ENCODE peak calls at places on chromosomes 1 and 21, in seven cellular contexts. One of them, this sample, is unnamed.

GRCh38 chr1:184418955-184419733 is 32.3 kb downstream of the C1orf21 start:
- DNase-seq in CD8-positive, alpha-beta T cell: no peak
- DNase-seq in H9: no peak
- DNase-seq in left ventricle myocardium inferior: no peak
- DNase-seq in uterus: no peak
- DNase-seq in thoracic aorta: no peak
- DNase-seq in tibial artery: no peak
- DNase-seq in this sample: no peak

GRCh38 chr21:26469789-26470188 is 103.3 kb downstream of the CYYR1 start:
- DNase-seq in uterus: peak
- DNase-seq in H9: no peak
- DNase-seq in tibial artery: peak
- DNase-seq in thoracic aorta: no peak
- DNase-seq in CD8-positive, alpha-beta T cell: no peak
- DNase-seq in left ventricle myocardium inferior: no peak
- DNase-seq in this sample: no peak

GRCh38 chr21:42559326-42559725 is 45.7 kb downstream of the SLC37A1 start:
- DNase-seq in H9: no peak
- DNase-seq in CD8-positive, alpha-beta T cell: no peak
- DNase-seq in uterus: peak
- DNase-seq in left ventricle myocardium inferior: no peak
- DNase-seq in thoracic aorta: no peak
- DNase-seq in tibial artery: peak
- DNase-seq in this sample: no peak

GRCh38 chr21:33817136-33817535 is 98.5 kb downstream of the ATP5PO start:
- DNase-seq in left ventricle myocardium inferior: no peak
- DNase-seq in H9: no peak
- DNase-seq in CD8-positive, alpha-beta T cell: no peak
- DNase-seq in uterus: no peak
- DNase-seq in thoracic aorta: no peak
- DNase-seq in tibial artery: no peak
- DNase-seq in this sample: no peak

GRCh38 chr1:147273409-147274307 is 31.2 kb downstream of the CHD1L start:
- DNase-seq in CD8-positive, alpha-beta T cell: no peak
- DNase-seq in left ventricle myocardium inferior: no peak
- DNase-seq in tibial artery: peak
- DNase-seq in thoracic aorta: no peak
- DNase-seq in H9: no peak
- DNase-seq in uterus: no peak
- DNase-seq in this sample: no peak

GRCh38 chr21:26835027-26835713 is 10.0 kb downstream of the ADAMTS1 start:
- DNase-seq in uterus: no peak
- DNase-seq in CD8-positive, alpha-beta T cell: no peak
- DNase-seq in tibial artery: no peak
- DNase-seq in H9: no peak
- DNase-seq in left ventricle myocardium inferior: no peak
- DNase-seq in thoracic aorta: no peak
- DNase-seq in this sample: no peak

GRCh38 chr1:5914676-5915285 is 77.4 kb downstream of the NPHP4 start:
- DNase-seq in H9: peak
- DNase-seq in left ventricle myocardium inferior: no peak
- DNase-seq in CD8-positive, alpha-beta T cell: no peak
- DNase-seq in tibial artery: no peak
- DNase-seq in uterus: no peak
- DNase-seq in thoracic aorta: no peak
- DNase-seq in this sample: peak

GRCh38 chr21:44294391-44295162 is 5.3 kb upstream of the PFKL start:
- DNase-seq in thoracic aorta: no peak
- DNase-seq in left ventricle myocardium inferior: peak
- DNase-seq in tibial artery: peak
- DNase-seq in uterus: peak
- DNase-seq in H9: no peak
- DNase-seq in CD8-positive, alpha-beta T cell: no peak
- DNase-seq in this sample: no peak

GRCh38 chr1:111275079-111275478 is 15.6 kb upstream of the CHIA start:
- DNase-seq in CD8-positive, alpha-beta T cell: no peak
- DNase-seq in left ventricle myocardium inferior: peak
- DNase-seq in H9: no peak
- DNase-seq in uterus: peak
- DNase-seq in thoracic aorta: no peak
- DNase-seq in tibial artery: peak
- DNase-seq in this sample: no peak

GRCh38 chr1:61223140-61223539 is 140.8 kb downstream of the NFIA start:
- DNase-seq in tibial artery: no peak
- DNase-seq in left ventricle myocardium inferior: no peak
- DNase-seq in thoracic aorta: no peak
- DNase-seq in H9: no peak
- DNase-seq in uterus: no peak
- DNase-seq in CD8-positive, alpha-beta T cell: no peak
- DNase-seq in this sample: no peak

GRCh38 chr1:89872567-89872966 is 51.7 kb downstream of the LRRC8D start:
- DNase-seq in tibial artery: no peak
- DNase-seq in H9: no peak
- DNase-seq in thoracic aorta: no peak
- DNase-seq in uterus: no peak
- DNase-seq in left ventricle myocardium inferior: no peak
- DNase-seq in CD8-positive, alpha-beta T cell: no peak
- DNase-seq in this sample: no peak

GRCh38 chr1:54285815-54286214 is 85.8 kb downstream of the MRPL37 start:
- DNase-seq in thoracic aorta: no peak
- DNase-seq in left ventricle myocardium inferior: no peak
- DNase-seq in uterus: no peak
- DNase-seq in CD8-positive, alpha-beta T cell: no peak
- DNase-seq in tibial artery: no peak
- DNase-seq in H9: no peak
- DNase-seq in this sample: no peak

GRCh38 chr1:168321945-168322344 is 41.3 kb downstream of the TBX19 start:
- DNase-seq in tibial artery: no peak
- DNase-seq in left ventricle myocardium inferior: no peak
- DNase-seq in H9: no peak
- DNase-seq in uterus: no peak
- DNase-seq in thoracic aorta: no peak
- DNase-seq in CD8-positive, alpha-beta T cell: no peak
- DNase-seq in this sample: no peak

GRCh38 chr1:88333301-88333700 is 350.8 kb upstream of the PKN2 start:
- DNase-seq in left ventricle myocardium inferior: no peak
- DNase-seq in H9: no peak
- DNase-seq in CD8-positive, alpha-beta T cell: no peak
- DNase-seq in uterus: no peak
- DNase-seq in thoracic aorta: no peak
- DNase-seq in tibial artery: no peak
- DNase-seq in this sample: no peak

GRCh38 chr1:150534002-150534401 is 15.2 kb upstream of the ADAMTSL4 start:
- DNase-seq in thoracic aorta: no peak
- DNase-seq in CD8-positive, alpha-beta T cell: no peak
- DNase-seq in tibial artery: no peak
- DNase-seq in uterus: no peak
- DNase-seq in H9: no peak
- DNase-seq in left ventricle myocardium inferior: no peak
- DNase-seq in this sample: no peak

GRCh38 chr1:98661544-98662353 is at the start of gene SNX7:
- DNase-seq in CD8-positive, alpha-beta T cell: no peak
- DNase-seq in tibial artery: peak
- DNase-seq in uterus: peak
- DNase-seq in H9: peak
- DNase-seq in left ventricle myocardium inferior: peak
- DNase-seq in thoracic aorta: peak
- DNase-seq in this sample: peak

GRCh38 chr1:150619576-150620509 is 9.6 kb downstream of the ENSA start:
- DNase-seq in left ventricle myocardium inferior: no peak
- DNase-seq in H9: no peak
- DNase-seq in CD8-positive, alpha-beta T cell: no peak
- DNase-seq in thoracic aorta: no peak
- DNase-seq in tibial artery: no peak
- DNase-seq in uterus: no peak
- DNase-seq in this sample: no peak

GRCh38 chr1:225597926-225598575 is 54.9 kb downstream of the ENAH start:
- DNase-seq in tibial artery: no peak
- DNase-seq in CD8-positive, alpha-beta T cell: no peak
- DNase-seq in uterus: no peak
- DNase-seq in left ventricle myocardium inferior: no peak
- DNase-seq in thoracic aorta: no peak
- DNase-seq in H9: no peak
- DNase-seq in this sample: no peak

GRCh38 chr1:8133657-8134430 is 107.7 kb upstream of the ERRFI1 start:
- DNase-seq in CD8-positive, alpha-beta T cell: no peak
- DNase-seq in uterus: peak
- DNase-seq in left ventricle myocardium inferior: peak
- DNase-seq in thoracic aorta: peak
- DNase-seq in H9: no peak
- DNase-seq in tibial artery: peak
- DNase-seq in this sample: peak

GRCh38 chr1:8135250-8135649 is 109.1 kb upstream of the ERRFI1 start:
- DNase-seq in H9: no peak
- DNase-seq in tibial artery: no peak
- DNase-seq in thoracic aorta: no peak
- DNase-seq in uterus: no peak
- DNase-seq in left ventricle myocardium inferior: no peak
- DNase-seq in CD8-positive, alpha-beta T cell: no peak
- DNase-seq in this sample: no peak

GRCh38 chr1:8133190-8133589 is 107.1 kb upstream of the ERRFI1 start:
- DNase-seq in thoracic aorta: no peak
- DNase-seq in uterus: no peak
- DNase-seq in tibial artery: no peak
- DNase-seq in H9: no peak
- DNase-seq in left ventricle myocardium inferior: no peak
- DNase-seq in CD8-positive, alpha-beta T cell: no peak
- DNase-seq in this sample: no peak

GRCh38 chr1:8136766-8137165 is 110.7 kb upstream of the ERRFI1 start:
- DNase-seq in thoracic aorta: no peak
- DNase-seq in tibial artery: no peak
- DNase-seq in uterus: no peak
- DNase-seq in H9: no peak
- DNase-seq in CD8-positive, alpha-beta T cell: no peak
- DNase-seq in left ventricle myocardium inferior: no peak
- DNase-seq in this sample: no peak

GRCh38 chr1:8134546-8135235 is 108.6 kb upstream of the ERRFI1 start:
- DNase-seq in CD8-positive, alpha-beta T cell: no peak
- DNase-seq in tibial artery: no peak
- DNase-seq in uterus: no peak
- DNase-seq in H9: no peak
- DNase-seq in left ventricle myocardium inferior: no peak
- DNase-seq in thoracic aorta: no peak
- DNase-seq in this sample: no peak
- H3K27ac ChIP-seq in CD8-positive, alpha-beta T cell: no peak
- H3K27ac ChIP-seq in tibial artery: peak
- H3K27ac ChIP-seq in uterus: peak
- H3K27ac ChIP-seq in H9: no peak
- H3K27ac ChIP-seq in left ventricle myocardium inferior: peak
- H3K27ac ChIP-seq in thoracic aorta: peak
- H3K27ac ChIP-seq in this sample: peak

GRCh38 chr1:58849556-58849955 is 65.7 kb upstream of the JUN start:
- DNase-seq in thoracic aorta: no peak
- DNase-seq in H9: no peak
- DNase-seq in left ventricle myocardium inferior: no peak
- DNase-seq in CD8-positive, alpha-beta T cell: no peak
- DNase-seq in tibial artery: no peak
- DNase-seq in uterus: no peak
- DNase-seq in this sample: no peak
- H3K27ac ChIP-seq in thoracic aorta: peak
- H3K27ac ChIP-seq in H9: no peak
- H3K27ac ChIP-seq in left ventricle myocardium inferior: peak
- H3K27ac ChIP-seq in CD8-positive, alpha-beta T cell: no peak
- H3K27ac ChIP-seq in tibial artery: peak
- H3K27ac ChIP-seq in uterus: peak
- H3K27ac ChIP-seq in this sample: no peak

DNA sequence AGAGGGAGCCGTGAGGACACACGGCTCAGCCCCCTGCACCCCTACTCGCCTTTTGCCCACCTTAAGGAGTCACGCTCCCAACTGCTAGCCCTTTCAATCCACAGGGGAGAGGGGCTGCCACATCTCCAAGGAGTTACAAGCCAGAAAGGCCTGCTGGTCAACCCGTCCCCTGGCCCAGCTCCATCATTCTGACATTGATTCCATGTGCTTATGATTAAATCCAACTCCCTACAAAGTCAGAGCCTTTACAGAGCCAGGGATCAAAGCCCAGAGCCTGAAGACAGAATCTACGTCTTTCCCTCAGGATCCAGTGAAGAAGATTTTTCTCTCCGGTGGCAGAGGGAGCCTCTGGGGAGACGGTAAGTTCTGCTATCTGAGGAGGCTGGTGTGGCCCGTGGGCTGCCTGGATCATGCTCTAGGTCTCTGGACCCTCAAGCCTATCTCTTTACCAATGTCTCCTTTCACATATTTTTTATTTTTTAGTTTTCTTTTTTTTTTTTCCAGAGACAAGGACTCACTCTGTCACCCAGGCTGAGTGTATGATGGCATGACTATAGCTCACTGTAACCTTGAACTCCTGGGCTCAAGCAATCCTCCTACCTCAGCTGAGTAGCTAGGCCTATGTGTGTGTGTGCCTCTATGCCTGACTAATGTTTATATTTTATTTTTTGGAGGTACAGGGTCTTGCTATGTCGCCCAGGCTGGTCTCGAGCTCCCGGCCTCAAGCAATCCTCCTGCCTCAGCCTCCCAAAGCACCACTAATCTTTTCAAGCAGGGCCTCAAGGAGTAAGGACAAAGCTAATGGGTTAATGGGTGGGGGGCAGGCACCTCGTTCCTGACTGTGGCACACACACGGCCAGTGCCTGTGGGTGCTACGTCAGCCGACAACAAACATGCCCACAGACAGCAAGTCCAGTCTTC is 61.3 kb downstream of the SLC66A1 start:
- DNase-seq in tibial artery: peak
- DNase-seq in H9: no peak
- DNase-seq in thoracic aorta: no peak
- DNase-seq in uterus: peak
- DNase-seq in CD8-positive, alpha-beta T cell: no peak
- DNase-seq in left ventricle myocardium inferior: no peak
- DNase-seq in this sample: no peak
- H3K27ac ChIP-seq in tibial artery: no peak
- H3K27ac ChIP-seq in H9: no peak
- H3K27ac ChIP-seq in thoracic aorta: no peak
- H3K27ac ChIP-seq in uterus: peak
- H3K27ac ChIP-seq in CD8-positive, alpha-beta T cell: no peak
- H3K27ac ChIP-seq in left ventricle myocardium inferior: peak
- H3K27ac ChIP-seq in this sample: no peak

DNA sequence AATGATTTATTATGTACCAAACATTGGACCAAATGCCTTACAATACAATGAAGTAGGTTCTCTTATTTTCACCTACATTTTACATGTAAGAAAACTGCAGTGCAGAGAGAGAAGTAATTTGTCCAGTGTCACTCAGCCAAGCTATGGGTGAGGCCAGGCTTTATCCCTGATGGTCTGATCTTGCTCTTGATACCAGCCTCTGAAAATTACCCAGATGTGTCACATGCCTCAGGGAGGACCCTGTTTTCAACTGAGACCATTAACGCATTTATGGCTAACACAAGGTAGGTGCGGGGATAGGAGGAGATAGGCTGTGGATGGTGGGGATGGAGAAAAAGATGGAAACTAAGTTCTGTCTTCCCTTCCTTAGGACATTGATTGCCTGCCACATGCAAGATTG is 56.9 kb downstream of the NGF start:
- DNase-seq in H9: no peak
- DNase-seq in uterus: no peak
- DNase-seq in CD8-positive, alpha-beta T cell: no peak
- DNase-seq in thoracic aorta: no peak
- DNase-seq in left ventricle myocardium inferior: no peak
- DNase-seq in tibial artery: no peak
- DNase-seq in this sample: no peak
- H3K27ac ChIP-seq in H9: no peak
- H3K27ac ChIP-seq in uterus: peak
- H3K27ac ChIP-seq in CD8-positive, alpha-beta T cell: no peak
- H3K27ac ChIP-seq in thoracic aorta: no peak
- H3K27ac ChIP-seq in left ventricle myocardium inferior: peak
- H3K27ac ChIP-seq in tibial artery: no peak
- H3K27ac ChIP-seq in this sample: no peak